ENCODE peak calls at places on chromosomes 12 and 14, in four cellular contexts. T, V, H and E are unnamed samples. For H4K20me1, the result is how much of the 10 kb centered on the place peaks cover.

GRCh38 chr12:103441437-103442186 is 54.2 kb downstream of the C12orf42 start:
- DNase-seq in T (no peak), V (peak), H (peak), E (peak)

GRCh38 chr14:34582117-34582680 is 42.7 kb upstream of the EAPP start:
- DNase-seq in V (no peak), H (no peak), T (no peak), E (no peak)

GRCh38 chr12:120839503-120839902 is 64.7 kb downstream of the SPPL3 start:
- DNase-seq in H (no peak), V (no peak), T (no peak), E (no peak)

GRCh38 chr14:96627811-96628775 is 125.9 kb downstream of the PAPOLA start:
- DNase-seq in H (no peak), T (no peak), V (no peak), E (no peak)

GRCh38 chr14:99574099-99574880 is 29.7 kb downstream of the CCDC85C start:
- DNase-seq in V (no peak), T (no peak), H (no peak), E (no peak)

GRCh38 chr12:66129934-66130266 is 650 bp downstream of the LLPH start:
- DNase-seq in H (no peak), T (no peak), V (no peak), E (no peak)

GRCh38 chr12:47991592-47991991 is 12.7 kb downstream of the COL2A1 start:
- DNase-seq in H (no peak), V (no peak), T (no peak), E (no peak)

GRCh38 chr12:75452675-75453330 is 27.8 kb upstream of the GLIPR1 start:
- DNase-seq in V (no peak), H (no peak), T (no peak), E (no peak)

GRCh38 chr12:25937096-25937495 is 21.4 kb upstream of the RASSF8 start:
- DNase-seq in T (no peak), H (no peak), V (no peak), E (no peak)

GRCh38 chr12:10276774-10277173 is 30.9 kb upstream of the KLRD1 start:
- DNase-seq in T (no peak), H (no peak), V (no peak), E (no peak)

GRCh38 chr12:53381739-53382630 is 2.0 kb downstream of the SP1 start:
- DNase-seq in H (peak), V (peak), T (no peak), E (peak)

GRCh38 chr12:55072093-55072492 is 52.3 kb downstream of the NEUROD4 start:
- DNase-seq in H (no peak), T (peak), V (peak), E (peak)

GRCh38 chr14:35287481-35288013 is 4.6 kb upstream of the PSMA6 start:
- DNase-seq in V (no peak), T (no peak), H (peak), E (peak)

GRCh38 chr12:62725781-62726180 is 209.2 kb downstream of the PPM1H start:
- DNase-seq in V (no peak), T (no peak), H (no peak), E (no peak)

GRCh38 chr12:80935076-80935475 is 2.7 kb downstream of the LIN7A start:
- DNase-seq in T (no peak), V (no peak), H (no peak), E (no peak)

GRCh38 chr12:101995684-101996083 is 66.1 kb downstream of the WASHC3 start:
- DNase-seq in H (no peak), T (no peak), V (no peak), E (no peak)

GRCh38 chr12:57630891-57631433 is 2.0 kb downstream of the B4GALNT1 start:
- DNase-seq in T (no peak), H (no peak), V (no peak), E (no peak)

GRCh38 chr12:57629897-57630471 is 3.0 kb downstream of the B4GALNT1 start:
- DNase-seq in V (no peak), H (no peak), T (no peak), E (no peak)

GRCh38 chr12:57632369-57632897 is 568 bp downstream of the B4GALNT1 start:
- DNase-seq in V (peak), T (no peak), H (no peak), E (no peak)

GRCh38 chr12:57632898-57633825 is at the start of gene B4GALNT1:
- DNase-seq in H (no peak), V (peak), T (peak), E (peak)

DNA sequence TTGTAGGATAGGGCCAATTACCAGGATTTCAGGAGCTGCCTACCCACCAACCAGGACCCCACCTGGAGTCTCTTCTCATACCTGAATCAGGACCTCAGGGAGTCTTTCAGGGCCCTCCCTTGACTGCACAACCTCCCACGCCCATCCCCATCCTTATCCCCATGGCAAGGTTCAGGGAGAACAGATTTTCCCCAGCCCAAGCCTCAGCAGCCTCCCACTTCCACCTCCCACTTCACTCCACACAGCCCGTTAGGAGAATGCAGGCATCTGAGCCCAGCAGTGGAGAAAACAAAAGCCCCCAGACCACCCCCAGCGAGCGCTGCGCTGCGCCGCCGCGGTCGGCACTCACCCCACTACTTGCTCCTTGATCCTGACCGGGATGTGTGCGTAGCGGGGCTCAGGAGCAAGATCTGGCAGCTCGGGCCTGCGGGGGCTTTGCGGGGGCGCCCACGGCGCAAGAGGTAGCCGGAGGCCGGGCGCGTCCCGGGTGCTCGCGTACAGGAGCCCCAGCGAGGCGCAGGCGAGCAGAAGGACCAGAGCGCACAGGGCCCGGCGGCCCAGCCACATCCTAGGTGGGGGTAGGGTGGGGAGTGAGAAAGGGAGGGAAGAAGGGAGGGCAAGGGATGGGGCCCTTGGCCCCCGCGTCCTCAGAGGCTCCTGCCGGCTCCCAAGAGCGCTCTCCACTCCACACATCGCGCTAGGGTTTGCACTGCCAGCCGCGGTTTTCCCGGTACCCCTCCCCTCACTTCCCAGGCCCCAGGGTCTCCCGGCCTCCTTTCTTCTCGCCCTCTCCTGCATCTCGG is 1.2 kb downstream of the B4GALNT1 start:
- DNase-seq in V (no peak), H (no peak), T (no peak), E (no peak)
- TF ChIP-seq EZH2 in V (no peak), H (no peak), T (no peak), E (no peak)

GRCh38 chr14:65079788-65080187 is 22.5 kb downstream of the MAX start:
- DNase-seq in V (no peak), H (no peak), T (no peak), E (no peak)

GRCh38 chr14:65075628-65076325 is 26.5 kb downstream of the MAX start:
- DNase-seq in H (no peak), T (no peak), V (no peak), E (no peak)

GRCh38 chr14:65074449-65075155 is 27.7 kb downstream of the MAX start:
- DNase-seq in V (no peak), H (no peak), T (no peak), E (no peak)

GRCh38 chr14:65079201-65079600 is 23.1 kb downstream of the MAX start:
- DNase-seq in T (no peak), V (no peak), H (no peak), E (no peak)

GRCh38 chr14:65077318-65077717 is 25.0 kb downstream of the MAX start:
- DNase-seq in T (no peak), V (peak), H (no peak), E (no peak)
- H4K20me1 ChIP-seq in T (under half), V (under half), H (under half), E (half or more)

GRCh38 chr12:20376984-20377383 is 8.6 kb downstream of the PDE3A start:
- DNase-seq in T (peak), H (no peak), V (peak), E (no peak)
- TF ChIP-seq CTCF in T (peak), H (no peak), V (peak), E (peak)

GRCh38 chr14:53962954-53963490 is 6.4 kb upstream of the BMP4 start:
- DNase-seq in V (no peak), T (no peak), H (no peak), E (no peak)
- TF ChIP-seq EZH2 in V (no peak), T (no peak), H (no peak), E (no peak)

GRCh38 chr12:69470189-69471094 is at the start of gene FRS2:
- DNase-seq in V (peak), T (peak), H (peak), E (peak)

GRCh38 chr12:69471667-69472385 is 1.6 kb downstream of the FRS2 start:
- DNase-seq in T (no peak), V (no peak), H (no peak), E (no peak)

GRCh38 chr12:69475237-69475984 is 5.2 kb downstream of the FRS2 start:
- DNase-seq in H (no peak), V (no peak), T (no peak), E (no peak)

GRCh38 chr12:69476276-69477017 is 6.3 kb downstream of the FRS2 start:
- DNase-seq in V (no peak), T (no peak), H (no peak), E (no peak)

DNA sequence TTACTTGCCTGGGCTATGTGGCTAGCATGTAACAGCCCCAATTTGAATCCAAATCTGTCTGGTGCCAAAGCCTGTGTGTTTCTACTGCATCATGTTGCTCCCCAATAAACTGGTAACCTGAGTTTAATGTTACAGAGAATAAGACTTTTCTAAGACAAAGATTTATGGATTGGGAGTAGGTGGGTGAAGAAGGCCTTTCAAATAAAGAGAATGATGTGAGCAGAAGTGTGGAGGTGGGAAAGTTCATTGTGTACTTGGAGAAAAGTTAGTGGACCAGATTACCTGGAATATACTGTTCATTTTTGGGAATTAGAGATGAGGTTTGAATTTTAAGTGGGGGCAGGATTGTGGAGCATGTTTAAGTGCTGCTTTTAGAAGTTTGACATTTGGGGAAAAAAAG is 3.0 kb downstream of the FRS2 start:
- DNase-seq in H (no peak), V (no peak), T (no peak), E (no peak)
- H4K20me1 ChIP-seq in H (under half), V (under half), T (under half), E (under half)

GRCh38 chr14:76870146-76870545 is 43.9 kb downstream of the LRRC74A start:
- DNase-seq in V (no peak), H (no peak), T (no peak), E (no peak)
- TF ChIP-seq CTCF in V (peak), H (no peak), T (peak), E (peak)

DNA sequence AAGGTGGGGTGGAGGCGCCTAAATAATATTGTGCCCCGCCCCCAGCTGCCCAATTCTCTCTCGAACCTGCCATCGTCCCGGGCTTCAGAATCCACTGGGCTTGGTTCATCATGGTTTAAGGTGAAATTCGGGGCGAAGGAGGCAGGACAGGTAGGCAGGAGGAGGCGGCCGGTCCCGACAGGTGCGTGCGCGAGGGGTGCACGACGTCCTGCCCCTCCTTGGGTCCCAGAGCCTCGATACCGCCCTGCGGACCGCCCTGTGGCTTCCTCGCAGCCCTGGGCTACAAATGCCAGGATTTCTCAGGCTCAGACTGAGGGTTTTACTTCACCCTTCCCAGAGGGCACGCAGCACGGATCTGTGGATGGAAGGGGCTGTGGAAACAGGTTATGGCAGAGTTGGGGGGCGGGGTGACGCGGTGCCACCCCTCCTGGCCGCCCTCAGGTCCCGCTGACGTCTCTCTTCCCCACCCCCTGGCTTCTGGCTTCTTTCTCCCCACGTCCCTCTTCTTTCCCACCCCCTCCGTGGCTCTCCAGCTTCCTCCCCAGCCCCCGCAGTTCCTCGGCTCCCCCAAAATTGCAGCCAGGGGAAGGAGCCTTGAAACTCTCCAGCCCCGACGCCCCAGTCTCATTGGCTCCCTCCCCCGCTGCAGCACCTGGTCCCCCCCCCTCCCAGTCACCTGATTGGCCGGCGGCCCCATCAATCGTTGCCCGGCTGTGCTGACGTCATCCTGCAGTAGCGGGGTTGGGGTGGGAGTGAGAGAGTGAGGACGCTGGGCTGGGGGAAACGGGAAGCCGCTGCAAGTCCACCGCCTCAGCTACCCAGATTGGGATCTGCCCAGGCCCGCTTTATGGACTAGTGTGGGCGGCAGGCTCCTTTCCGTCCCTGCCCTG is at the start of gene CLSTN3:
- DNase-seq in H (peak), V (peak), T (no peak), E (peak)
- TF ChIP-seq EZH2 in H (no peak), V (no peak), T (no peak), E (no peak)

DNA sequence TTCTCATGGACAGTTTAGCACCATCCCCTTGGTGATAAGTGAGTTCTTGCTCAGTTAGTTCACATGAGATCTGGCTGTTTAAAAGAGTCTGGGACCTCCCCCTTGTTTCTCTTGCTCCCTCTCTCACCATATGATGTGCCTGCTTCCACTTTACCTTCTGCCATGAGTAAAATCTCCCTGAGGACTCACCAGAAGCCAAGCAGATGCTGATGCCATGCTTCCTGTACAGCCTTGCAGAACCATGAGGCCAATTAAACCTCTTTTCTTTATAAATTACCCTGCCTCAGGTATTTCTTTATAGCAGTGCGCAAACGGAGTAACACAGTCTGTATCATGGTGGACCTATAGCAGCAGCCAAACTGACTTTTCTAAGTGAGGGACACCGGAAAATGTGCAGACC is 58.8 kb downstream of the ATP2B1 start:
- DNase-seq in H (no peak), V (no peak), T (no peak), E (no peak)
- H4K20me1 ChIP-seq in H (under half), V (under half), T (under half), E (under half)